ENCODE peak calls at places on chromosomes 5 and 9, in eight cellular contexts. L, R, E, U, A, C, Z and O are unnamed samples.

GRCh38 chr5:61673007-61673735 is 341.1 kb downstream of the ZSWIM6 start:
- DNase-seq in L (no peak), R (peak; percentile 61), E (peak; percentile 40), U (peak; percentile 44), A (no peak), C (no peak), Z (peak; percentile 7), O (no peak)

GRCh38 chr9:114324492-114324891 is 1.6 kb downstream of the ORM1 start:
- DNase-seq in L (no peak), R (no peak), E (no peak), U (no peak), A (no peak), C (no peak), Z (no peak), O (no peak)

GRCh38 chr5:142619815-142620214 is 66.1 kb downstream of the FGF1 start:
- DNase-seq in L (no peak), R (no peak), E (no peak), U (no peak), A (no peak), C (no peak), Z (no peak), O (no peak)

GRCh38 chr5:57780306-57780958 is 297.8 kb upstream of the ACTBL2 start:
- DNase-seq in L (peak; percentile 39), R (no peak), E (peak; percentile 33), U (no peak), A (no peak), C (peak; percentile 62), Z (peak; percentile 12), O (no peak)

GRCh38 chr9:17081814-17082213 is 53.0 kb upstream of the CNTLN start:
- DNase-seq in L (no peak), R (no peak), E (no peak), U (no peak), A (no peak), C (no peak), Z (no peak), O (no peak)

GRCh38 chr9:29439961-29440360 is 1866.7 kb upstream of the C9orf72 start:
- DNase-seq in L (no peak), R (no peak), E (no peak), U (peak; percentile 56), A (no peak), C (no peak), Z (no peak), O (no peak)

GRCh38 chr5:176979669-176980068 is 26.9 kb downstream of the UIMC1 start:
- DNase-seq in L (no peak), R (no peak), E (no peak), U (no peak), A (no peak), C (no peak), Z (no peak), O (no peak)

GRCh38 chr5:158373623-158374375 is 514.9 kb upstream of the CLINT1 start:
- DNase-seq in L (no peak), R (no peak), E (no peak), U (no peak), A (no peak), C (no peak), Z (no peak), O (no peak)

GRCh38 chr9:71859939-71860338 is 51.1 kb downstream of the ABHD17B start:
- DNase-seq in L (no peak), R (no peak), E (peak; percentile 10), U (no peak), A (no peak), C (no peak), Z (peak; percentile 5), O (no peak)

GRCh38 chr5:179326176-179326997 is 18.9 kb downstream of the ADAMTS2 start:
- DNase-seq in L (peak; percentile 95), R (no peak), E (no peak), U (peak; percentile 80), A (peak; percentile 75), C (peak; percentile 37), Z (peak; percentile 94), O (no peak)

GRCh38 chr5:122412966-122413365 is 100.9 kb downstream of the SNCAIP start:
- DNase-seq in L (no peak), R (no peak), E (no peak), U (no peak), A (no peak), C (no peak), Z (no peak), O (no peak)

DNA sequence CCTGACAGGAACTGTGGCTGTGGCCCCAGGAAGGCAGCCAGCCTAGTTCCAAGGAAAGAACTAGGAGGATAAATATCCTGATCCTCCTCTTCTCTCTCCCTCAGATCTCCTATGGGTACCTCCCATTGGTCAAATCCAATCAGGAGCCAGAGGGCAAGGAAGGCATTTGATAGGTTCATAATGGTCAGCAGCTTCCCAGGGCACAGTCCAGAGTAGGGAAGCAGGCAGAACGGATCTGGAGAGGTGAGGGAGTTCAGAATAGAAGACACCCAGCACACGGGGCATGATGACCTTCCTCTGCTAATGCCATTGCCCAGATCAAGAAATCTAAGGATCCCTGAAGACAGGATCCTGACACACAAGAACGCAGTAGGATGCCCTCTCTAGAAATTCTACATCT is 8.6 kb downstream of the ABLIM3 start:
- DNase-seq in L (no peak), R (no peak), E (no peak), U (no peak), A (no peak), C (no peak), Z (peak; percentile 59), O (no peak)
- TF ChIP-seq CTCF in L (no peak), R (no peak), E (no peak), U (no peak), A (no peak), C (no peak), Z (no peak), O (no peak)

GRCh38 chr9:23524607-23525155 is 301.4 kb downstream of the ELAVL2 start:
- DNase-seq in L (no peak), R (no peak), E (no peak), U (no peak), A (no peak), C (no peak), Z (no peak), O (no peak)

GRCh38 chr9:23526806-23527205 is 299.2 kb downstream of the ELAVL2 start:
- DNase-seq in L (no peak), R (no peak), E (no peak), U (no peak), A (no peak), C (no peak), Z (no peak), O (no peak)

GRCh38 chr9:23522952-23523351 is 303.1 kb downstream of the ELAVL2 start:
- DNase-seq in L (no peak), R (no peak), E (no peak), U (no peak), A (no peak), C (no peak), Z (no peak), O (no peak)
- TF ChIP-seq CTCF in L (no peak), R (no peak), E (no peak), U (no peak), A (no peak), C (no peak), Z (no peak), O (no peak)

GRCh38 chr5:11177993-11178711 is 417.1 kb upstream of the DAP start:
- DNase-seq in L (no peak), R (no peak), E (no peak), U (no peak), A (no peak), C (no peak), Z (no peak), O (no peak)

GRCh38 chr5:11181940-11182339 is 420.9 kb upstream of the DAP start:
- DNase-seq in L (no peak), R (no peak), E (no peak), U (no peak), A (no peak), C (no peak), Z (no peak), O (no peak)

GRCh38 chr5:11180890-11181289 is 419.9 kb upstream of the DAP start:
- DNase-seq in L (no peak), R (no peak), E (no peak), U (no peak), A (no peak), C (no peak), Z (no peak), O (no peak)

DNA sequence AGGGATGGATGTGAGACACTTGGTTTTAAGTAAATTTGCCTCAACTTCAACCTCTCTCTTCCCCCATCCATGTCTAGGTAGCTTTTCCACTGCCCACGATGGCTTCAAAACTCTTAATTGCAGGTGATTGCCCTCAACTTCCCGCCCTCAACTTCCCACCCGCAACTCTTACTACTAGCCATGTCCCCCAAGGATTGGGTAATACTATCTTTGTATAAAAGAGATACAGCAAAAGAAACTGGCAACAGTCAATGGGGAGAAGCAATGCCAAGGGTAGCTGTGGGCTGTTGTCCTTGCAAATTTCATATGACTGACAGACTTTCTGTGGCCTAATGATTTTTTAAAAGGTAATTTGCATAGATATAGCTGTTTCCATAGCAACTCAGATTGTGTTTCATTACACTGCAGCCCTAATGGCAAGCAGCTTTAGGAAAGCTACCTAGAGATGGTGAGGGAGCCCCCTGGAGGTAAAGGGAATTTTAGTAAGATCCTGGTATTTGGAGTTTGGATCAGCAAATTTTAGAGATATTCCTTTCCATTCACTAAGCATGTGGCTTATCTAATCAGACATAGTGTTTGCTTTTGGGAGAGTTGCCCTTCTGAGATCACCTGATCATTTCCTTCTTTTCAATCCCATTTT is 421.5 kb upstream of the DAP start:
- DNase-seq in L (peak; percentile 50), R (peak; percentile 56), E (peak; percentile 31), U (peak; percentile 57), A (no peak), C (no peak), Z (peak; percentile 26), O (no peak)
- TF ChIP-seq CTCF in L (peak; percentile 72), R (peak; percentile 32), E (peak; percentile 59), U (peak; percentile 79), A (peak; percentile 34), C (peak; percentile 29), Z (peak; percentile 42), O (no peak)

DNA sequence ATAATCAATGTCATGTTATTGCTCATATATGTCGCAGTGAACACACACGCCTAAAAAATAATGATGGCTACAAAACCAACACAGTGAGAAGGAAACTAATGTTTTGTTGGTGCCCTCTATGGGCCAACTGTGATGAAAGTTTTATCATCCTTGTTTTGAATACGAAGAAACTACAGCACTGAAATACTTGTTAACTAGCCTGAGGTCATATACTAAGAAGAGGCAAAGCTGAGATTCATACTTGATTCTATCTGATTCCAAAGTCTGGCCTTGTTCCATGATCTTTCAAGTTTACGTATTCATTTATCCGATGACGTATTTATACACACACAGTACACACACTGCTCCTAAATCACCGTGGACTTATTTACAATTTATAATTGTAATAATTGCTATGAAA is 16.1 kb upstream of the DRD1 start:
- DNase-seq in L (no peak), R (no peak), E (peak; percentile 35), U (peak; percentile 42), A (no peak), C (no peak), Z (peak; percentile 20), O (no peak)
- TF ChIP-seq CTCF in L (peak; percentile 48), R (peak; percentile 37), E (peak; percentile 61), U (peak; percentile 73), A (no peak), C (peak; percentile 18), Z (peak; percentile 14), O (no peak)

DNA sequence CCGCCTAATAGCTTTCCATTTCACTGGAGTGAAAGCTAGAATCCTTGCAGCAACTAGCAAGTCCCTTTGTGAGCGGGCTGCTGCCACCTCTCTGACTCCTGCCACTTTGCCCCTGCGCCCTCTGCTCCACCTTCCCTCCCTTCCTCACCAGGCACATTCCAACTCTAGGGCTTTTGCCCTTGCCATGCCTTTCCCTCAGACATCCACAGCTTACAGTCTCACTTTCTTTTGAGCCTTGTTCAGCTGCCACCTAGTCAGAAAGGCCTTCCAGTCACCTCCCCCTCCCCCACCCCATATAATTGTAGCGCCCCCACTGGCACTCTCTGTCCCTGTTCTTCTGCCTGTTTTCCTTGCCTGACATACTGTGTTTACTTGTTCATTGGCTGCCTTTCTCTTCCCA is 31.0 kb downstream of the CYSTM1 start:
- DNase-seq in L (no peak), R (no peak), E (peak; percentile 15), U (no peak), A (no peak), C (no peak), Z (no peak), O (no peak)
- TF ChIP-seq CTCF in L (no peak), R (no peak), E (no peak), U (peak; percentile 34), A (no peak), C (no peak), Z (no peak), O (no peak)